ENCODE peak calls at places on chromosomes 11 and 22, in eight cellular contexts. R is upper lobe of left lung, E is GM12878, X is GM23338, Z is HCT116, W is HepG2, C is Panc1, O is K562. Y is an unnamed sample. For H3K4me1, the result is how much of the 10 kb centered on the place peaks cover.

GRCh38 chr11:72002841-72003775 is 4.4 kb downstream of the IL18BP start:
- ATAC-seq in R (no peak), E (no peak), X (no peak), Z (peak), W (no peak), C (peak), O (peak), Y (no peak)

GRCh38 chr11:81237139-81237538 is 1496.5 kb downstream of the FAM181B start:
- ATAC-seq in R (no peak), E (peak), X (peak), Z (no peak), W (peak), C (peak), O (no peak), Y (no peak)

GRCh38 chr11:115944596-115944995 is 440.4 kb upstream of the CADM1 start:
- ATAC-seq in R (no peak), E (no peak), X (no peak), Z (no peak), W (no peak), C (no peak), O (no peak), Y (no peak)

GRCh38 chr22:30889996-30890480 is 78.5 kb downstream of the MORC2 start:
- ATAC-seq in R (no peak), E (no peak), X (no peak), Z (no peak), W (no peak), C (no peak), O (no peak), Y (no peak)

GRCh38 chr11:131924446-131925240 is 554.2 kb downstream of the NTM start:
- ATAC-seq in R (no peak), E (peak), X (no peak), Z (no peak), W (no peak), C (no peak), O (no peak), Y (no peak)

GRCh38 chr11:107017433-107018227 is 646 bp downstream of the GUCY1A2 start:
- ATAC-seq in R (peak), E (peak), X (peak), Z (no peak), W (peak), C (peak), O (peak), Y (peak)

GRCh38 chr11:30465192-30465591 is 121.0 kb downstream of the MPPED2 start:
- ATAC-seq in R (no peak), E (no peak), X (no peak), Z (no peak), W (no peak), C (no peak), O (no peak), Y (no peak)

GRCh38 chr11:63884191-63884590 is 32.8 kb downstream of the RCOR2 start:
- ATAC-seq in R (no peak), E (no peak), X (no peak), Z (no peak), W (no peak), C (no peak), O (no peak), Y (no peak)

GRCh38 chr22:46397951-46398350 is 62.4 kb downstream of the TRMU start:
- ATAC-seq in R (no peak), E (no peak), X (no peak), Z (no peak), W (no peak), C (no peak), O (no peak), Y (no peak)

DNA sequence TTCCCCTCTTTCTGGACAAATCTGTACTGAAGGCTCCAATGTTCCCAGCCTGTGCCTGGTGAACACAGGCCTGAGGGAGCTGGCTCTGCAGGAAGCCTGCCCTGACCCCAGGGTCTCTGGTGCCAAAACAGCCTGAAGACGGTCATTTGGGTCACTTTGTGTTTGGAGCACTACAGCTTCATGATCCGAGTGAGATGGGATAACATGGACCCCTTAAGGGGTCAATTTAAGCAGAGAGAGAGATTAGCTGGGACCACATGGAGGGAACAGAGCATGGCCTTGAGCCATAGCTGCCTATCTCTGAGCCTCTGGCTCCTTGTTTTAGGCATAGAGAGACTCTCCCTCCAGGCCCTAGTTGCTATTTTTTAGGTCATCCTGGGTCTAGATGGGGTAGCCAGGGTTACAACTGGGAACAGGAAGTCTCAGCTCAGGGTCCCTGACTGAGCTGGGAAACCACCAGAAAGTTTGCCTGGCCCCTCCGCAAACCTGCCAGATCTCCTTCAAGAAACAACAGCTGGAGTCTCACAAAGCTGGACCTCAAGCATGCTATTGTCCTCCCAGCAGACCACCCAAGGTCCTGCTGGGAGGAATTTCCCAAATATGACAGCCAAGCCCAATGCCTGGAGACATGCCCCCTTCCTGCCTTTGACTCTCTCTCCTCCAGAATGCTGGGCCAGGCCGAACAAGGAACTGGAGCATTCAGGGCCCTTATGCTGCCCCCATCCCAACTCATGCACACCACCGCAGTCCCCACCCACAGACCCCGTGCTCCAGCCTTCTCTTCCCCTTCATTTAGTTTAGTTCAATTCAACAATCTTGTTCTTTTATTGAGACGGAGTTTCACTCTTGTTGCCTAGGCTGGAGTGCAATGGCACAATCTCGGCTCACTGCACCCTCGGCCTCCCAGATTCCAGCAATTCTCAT is 4.0 kb downstream of the SLCO2B1 start:
- ATAC-seq in R (no peak), E (no peak), X (no peak), Z (no peak), W (no peak), C (no peak), O (no peak), Y (no peak)
- H3K4me1 ChIP-seq in R (under half), E (under half), X (under half), Z (under half), W (half or more), C (under half), O (under half), Y (under half)

DNA sequence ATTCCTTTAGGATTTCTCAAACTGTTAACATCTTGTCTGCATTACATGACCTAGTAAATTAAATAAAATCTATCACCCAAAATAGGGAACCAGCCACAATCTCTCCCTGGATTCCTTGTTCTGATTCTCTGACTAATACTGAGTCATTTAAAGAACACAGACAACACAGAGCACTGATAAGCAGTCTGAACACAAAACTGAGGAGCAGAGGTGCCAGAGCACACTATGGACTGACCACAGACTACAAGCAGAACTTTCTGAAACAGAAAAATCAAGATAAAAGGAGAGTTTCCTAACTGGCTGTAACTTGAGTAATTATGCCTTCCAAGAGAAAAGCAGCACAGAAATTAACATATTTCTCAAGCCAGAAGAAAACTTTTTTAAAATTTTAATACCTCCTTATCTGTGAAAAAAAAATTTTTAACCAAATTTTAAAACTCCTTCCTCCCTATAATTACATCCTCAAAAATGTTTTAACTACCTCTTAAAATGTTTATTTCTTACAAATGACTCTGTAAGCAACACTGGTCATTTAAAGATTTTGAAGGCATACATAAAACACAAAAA is 128.9 kb downstream of the SGSM3 start:
- ATAC-seq in R (peak), E (peak), X (peak), Z (peak), W (peak), C (peak), O (peak), Y (peak)
- TF ChIP-seq POLR2AphosphoS5 in R (no peak), E (no peak), X (no peak), Z (peak), W (no peak), C (peak), O (peak), Y (peak)

GRCh38 chr22:28582806-28583205 is 96.8 kb downstream of the TTC28 start:
- ATAC-seq in R (peak), E (no peak), X (peak), Z (no peak), W (no peak), C (no peak), O (no peak), Y (no peak)
- H3K27ac ChIP-seq in R (no peak), E (no peak), X (no peak), Z (no peak), W (no peak), C (no peak), O (no peak), Y (no peak)

DNA sequence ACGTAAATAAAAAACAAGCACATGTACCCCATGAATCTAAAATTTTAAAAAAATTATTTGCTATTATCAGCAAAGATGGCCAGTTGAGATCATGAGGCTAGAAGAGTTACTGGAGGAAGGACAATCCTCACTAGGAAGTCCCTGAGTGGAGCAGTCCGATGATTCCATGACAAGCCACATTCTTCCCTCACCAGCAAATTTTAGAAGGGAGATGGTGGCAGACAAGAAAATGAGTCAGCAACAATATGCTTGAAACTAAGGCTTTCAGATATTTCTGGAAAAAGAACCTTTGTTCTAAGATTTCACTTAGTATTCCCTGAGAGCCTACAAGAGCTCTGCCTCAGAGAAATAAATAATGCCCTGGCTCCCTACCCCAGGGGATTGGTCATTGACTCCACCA is 34.9 kb downstream of the P4HA3 start:
- ATAC-seq in R (no peak), E (no peak), X (no peak), Z (no peak), W (no peak), C (no peak), O (no peak), Y (no peak)
- H3K4me1 ChIP-seq in R (under half), E (under half), X (under half), Z (under half), W (under half), C (under half), O (under half), Y (under half)

DNA sequence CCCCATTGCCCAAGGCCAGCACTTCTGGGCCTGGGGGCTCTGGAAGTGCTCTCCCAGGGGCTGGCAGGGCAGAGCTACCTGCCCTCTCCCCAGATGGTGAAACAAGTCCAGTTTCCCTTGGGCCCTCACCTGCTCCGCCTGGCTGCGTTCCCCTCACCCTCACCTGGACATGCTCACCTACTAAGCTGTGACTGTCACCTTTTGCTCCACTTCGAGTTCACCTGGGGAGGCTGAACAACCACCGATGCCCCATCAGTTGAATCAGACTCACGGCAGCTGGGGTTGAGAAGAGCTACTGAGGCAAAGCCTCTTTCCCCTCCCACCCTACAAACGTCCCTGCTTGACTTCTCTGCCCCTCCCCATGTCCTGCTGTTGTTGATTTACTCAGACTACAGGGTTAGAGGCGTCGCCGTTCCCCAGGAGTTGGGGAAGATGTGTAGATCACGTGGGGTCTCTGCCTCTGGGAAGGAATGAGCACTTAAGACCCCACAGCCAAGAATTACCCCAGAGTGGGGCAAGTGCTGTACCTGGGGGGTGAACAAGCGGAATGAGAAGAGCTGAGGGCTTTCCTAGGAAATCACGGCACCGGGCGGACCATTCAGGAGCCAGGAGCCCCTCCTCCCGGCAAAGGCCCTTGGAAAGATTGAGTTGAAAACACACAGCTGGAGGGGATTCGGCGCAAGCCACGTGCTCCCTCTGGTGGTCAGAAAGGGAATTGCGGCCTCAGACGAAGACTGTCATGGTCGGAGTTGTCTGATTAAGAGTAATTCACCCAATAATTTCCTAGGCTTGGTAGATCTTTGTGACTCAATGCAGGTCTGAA is 7.1 kb downstream of the FXYD2 start:
- ATAC-seq in R (peak), E (peak), X (peak), Z (peak), W (peak), C (peak), O (peak), Y (peak)
- TF ChIP-seq POLR2AphosphoS5 in R (no peak), E (no peak), X (no peak), Z (no peak), W (no peak), C (no peak), O (no peak), Y (peak)

GRCh38 chr11:34327804-34328631 is 29.8 kb downstream of the ABTB2 start:
- ATAC-seq in R (peak), E (no peak), X (peak), Z (no peak), W (peak), C (no peak), O (no peak), Y (peak)
- H3K27ac ChIP-seq in R (no peak), E (no peak), X (no peak), Z (no peak), W (peak), C (no peak), O (no peak), Y (peak)

DNA sequence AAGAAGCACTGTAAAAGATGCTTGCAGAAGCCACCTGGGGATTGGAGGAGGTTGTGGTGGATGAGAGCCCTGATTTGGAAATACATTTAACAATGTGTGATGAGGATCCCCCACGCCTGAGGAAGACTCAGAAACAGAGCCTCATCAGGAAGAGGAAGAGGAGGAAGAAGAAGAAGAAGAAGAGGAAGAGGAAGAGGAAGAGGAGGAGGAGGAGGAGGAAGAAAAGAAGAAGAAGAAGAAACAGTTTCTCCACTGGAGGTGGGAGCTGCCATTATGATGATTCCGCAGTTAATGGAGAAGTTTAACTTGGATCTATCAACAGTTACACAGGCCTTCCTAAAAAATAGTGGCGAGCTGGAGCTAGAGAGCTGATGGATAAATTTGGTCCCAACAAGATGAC is 50.1 kb downstream of the CECR2 start:
- ATAC-seq in R (no peak), E (no peak), X (no peak), Z (no peak), W (no peak), C (no peak), O (no peak), Y (no peak)
- H3K4me1 ChIP-seq in R (under half), E (under half), X (half or more), Z (under half), W (under half), C (under half), O (under half), Y (under half)

GRCh38 chr22:42683599-42684283 is 34.5 kb upstream of the CYB5R3 start:
- ATAC-seq in R (peak), E (no peak), X (no peak), Z (no peak), W (no peak), C (peak), O (no peak), Y (peak)
- TF ChIP-seq POLR2AphosphoS5 in R (peak), E (no peak), X (no peak), Z (no peak), W (no peak), C (no peak), O (no peak), Y (peak)

DNA sequence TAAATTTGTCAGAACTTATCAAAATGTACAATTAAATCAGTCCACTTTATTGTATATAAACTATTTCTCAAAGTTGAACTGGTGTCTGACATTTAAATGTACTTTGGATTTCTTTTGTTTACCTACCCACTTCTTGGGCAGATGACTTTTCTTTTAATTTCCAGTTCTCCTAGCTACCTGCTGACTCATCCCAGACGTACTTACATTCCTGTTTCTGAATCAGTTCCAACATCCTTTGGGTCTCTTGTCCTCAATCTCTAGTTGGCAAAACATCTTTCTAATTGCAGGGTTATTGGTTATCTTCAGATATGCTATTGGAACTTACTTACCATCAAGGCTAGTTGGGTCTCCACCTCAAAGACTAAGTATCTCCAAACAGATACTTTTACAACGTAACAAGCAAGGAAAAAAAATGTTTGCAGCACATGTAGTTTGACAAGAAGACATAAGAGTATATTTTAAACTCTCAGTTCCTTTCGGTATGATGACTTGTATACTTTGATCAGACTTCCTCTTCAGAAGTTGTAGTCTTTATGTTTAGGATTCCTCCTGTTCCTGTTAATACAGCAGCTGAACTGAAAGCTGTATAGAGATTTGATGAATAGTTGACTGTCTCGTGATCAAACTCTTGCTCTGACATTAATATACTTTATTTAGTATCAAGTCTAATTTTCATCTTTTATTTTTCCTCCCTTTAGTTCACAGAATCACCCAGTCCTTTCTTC is 43.2 kb downstream of the PACS1 start:
- ATAC-seq in R (no peak), E (peak), X (no peak), Z (peak), W (no peak), C (peak), O (peak), Y (no peak)
- H3K27ac ChIP-seq in R (peak), E (peak), X (no peak), Z (peak), W (no peak), C (peak), O (no peak), Y (no peak)

Y was measured in gastroesophageal sphincter.